ENCODE peak calls at places on chromosomes 2 and 18, in five cellular contexts. I is NCI-H1436; L is activated naive CD4-positive, alpha-beta T cell; X is RCC 7860; Z is Caco-2. E is an unnamed sample.

GRCh38 chr2:26585100-26585499 is 56.1 kb downstream of the CIB4 start:
- DNase-seq in Z (no peak), I (no peak), X (no peak), L (no peak), E (no peak)

GRCh38 chr2:10434885-10435419 is 13.2 kb downstream of the ODC1 start:
- DNase-seq in X (peak; percentile 59), I (peak; percentile 74), L (peak; percentile 63), Z (peak; percentile 92), E (peak; percentile 71)

GRCh38 chr2:235496239-235496621 is 2.4 kb downstream of the AGAP1 start:
- DNase-seq in Z (peak; percentile 43), I (no peak), X (peak; percentile 65), L (no peak), E (no peak)

GRCh38 chr2:136764397-136765255 is 719 bp upstream of the THSD7B start:
- DNase-seq in L (no peak), Z (no peak), X (no peak), I (no peak), E (no peak)

GRCh38 chr2:88603146-88603545 is 24.1 kb downstream of the EIF2AK3 start:
- DNase-seq in I (no peak), L (no peak), Z (no peak), X (peak; percentile 34), E (no peak)

GRCh38 chr2:46122318-46122970 is 174.8 kb upstream of the EPAS1 start:
- DNase-seq in Z (no peak), L (no peak), I (no peak), X (no peak), E (no peak)

GRCh38 chr18:8998481-8999217 is 103.8 kb upstream of the NDUFV2 start:
- DNase-seq in Z (peak; percentile 42), L (no peak), X (no peak), I (no peak), E (no peak)

GRCh38 chr2:210303498-210303897 is 11.5 kb downstream of the MYL1 start:
- DNase-seq in Z (no peak), L (no peak), X (no peak), I (no peak), E (no peak)

GRCh38 chr2:30226144-30227032 is 4.9 kb upstream of the LBH start:
- DNase-seq in I (no peak), L (no peak), Z (no peak), X (no peak), E (no peak)

GRCh38 chr2:157261199-157261782 is 3.8 kb downstream of the GALNT5 start:
- DNase-seq in L (no peak), Z (peak; percentile 72), I (no peak), X (peak; percentile 68), E (peak; percentile 35)

GRCh38 chr2:223548194-223548593 is 54.0 kb downstream of the SCG2 start:
- DNase-seq in L (no peak), X (no peak), Z (no peak), I (no peak), E (no peak)

GRCh38 chr2:240898108-240898730 is 2.3 kb upstream of the MAB21L4 start:
- DNase-seq in L (no peak), I (no peak), Z (no peak), X (no peak), E (no peak)

GRCh38 chr2:190507135-190507534 is 27.4 kb downstream of the NEMP2 start:
- DNase-seq in I (no peak), Z (no peak), X (no peak), L (no peak), E (no peak)

GRCh38 chr2:28588231-28588725 is 92.4 kb downstream of the PLB1 start:
- DNase-seq in L (no peak), I (no peak), X (peak; percentile 24), Z (no peak), E (no peak)

GRCh38 chr18:70464343-70465114 is 175.7 kb downstream of the SOCS6 start:
- DNase-seq in Z (peak; percentile 55), I (peak; percentile 37), X (peak; percentile 17), L (peak; percentile 12), E (peak; percentile 6)

GRCh38 chr2:226898925-226899324 is 63.1 kb downstream of the RHBDD1 start:
- DNase-seq in Z (no peak), L (no peak), I (peak; percentile 9), X (no peak), E (no peak)

GRCh38 chr18:79445740-79446566 is 50.2 kb downstream of the NFATC1 start:
- DNase-seq in L (no peak), I (no peak), X (no peak), Z (no peak), E (no peak)